ENCODE peak calls at places on chromosomes 6 and 20, in ten cellular contexts. P is cardiac muscle cell; L is A673; A is HepG2; R is CD8-positive, alpha-beta T cell; Q is hepatocyte; U is uterus; M is GM12878; O is CD4-positive, alpha-beta T cell; F is fibroblast of lung. B is an unnamed sample.

GRCh38 chr6:24858154-24858801 is 59.6 kb upstream of the ARMH2 start:
- DNase-seq in P (no peak), L (no peak), A (no peak), R (peak), Q (no peak), U (no peak), M (peak), O (peak), F (peak), B (no peak)

GRCh38 chr6:161748535-161749386 is 474.9 kb upstream of the AGPAT4 start:
- DNase-seq in P (peak), L (peak), A (peak), R (no peak), Q (peak), U (no peak), M (no peak), O (no peak), F (peak), B (no peak)

GRCh38 chr20:1484438-1485120 is 6.6 kb downstream of the SIRPB2 start:
- DNase-seq in P (no peak), L (no peak), A (no peak), R (no peak), Q (no peak), U (no peak), M (no peak), O (no peak), F (no peak), B (no peak)

GRCh38 chr6:32954983-32955802 is 2.3 kb upstream of the HLA-DMA start:
- DNase-seq in P (peak), L (no peak), A (peak), R (no peak), Q (peak), U (no peak), M (no peak), O (no peak), F (no peak), B (no peak)

GRCh38 chr6:101663099-101663498 is 269.6 kb downstream of the GRIK2 start:
- DNase-seq in P (no peak), L (no peak), A (no peak), R (no peak), Q (no peak), U (no peak), M (no peak), O (no peak), F (no peak), B (no peak)

GRCh38 chr6:133218831-133219230 is 22.3 kb upstream of the EYA4 start:
- DNase-seq in P (no peak), L (no peak), A (no peak), R (no peak), Q (no peak), U (no peak), M (no peak), O (no peak), F (no peak), B (no peak)

GRCh38 chr20:45779011-45779915 is 12.4 kb downstream of the WFDC3 start:
- DNase-seq in P (no peak), L (peak), A (no peak), R (no peak), Q (peak), U (peak), M (no peak), O (no peak), F (peak), B (no peak)

GRCh38 chr6:166588691-166589333 is 2.3 kb upstream of the RAMACL start:
- DNase-seq in P (no peak), L (peak), A (no peak), R (no peak), Q (no peak), U (no peak), M (peak), O (no peak), F (no peak), B (no peak)

GRCh38 chr20:47118201-47118600 is 223.6 kb downstream of the EYA2 start:
- DNase-seq in P (no peak), L (no peak), A (no peak), R (no peak), Q (no peak), U (no peak), M (no peak), O (no peak), F (peak), B (no peak)

GRCh38 chr20:24693466-24694156 is 224.2 kb downstream of the SYNDIG1 start:
- DNase-seq in P (no peak), L (no peak), A (no peak), R (peak), Q (no peak), U (no peak), M (no peak), O (no peak), F (no peak), B (no peak)

GRCh38 chr20:58747400-58747672 is 54.7 kb downstream of the NPEPL1 start:
- DNase-seq in P (no peak), L (no peak), A (no peak), R (no peak), Q (no peak), U (no peak), M (no peak), O (no peak), F (no peak), B (no peak)

GRCh38 chr6:105211831-105212230 is 32.0 kb upstream of the POPDC3 start:
- DNase-seq in P (no peak), L (no peak), A (no peak), R (no peak), Q (no peak), U (no peak), M (no peak), O (no peak), F (peak), B (no peak)

GRCh38 chr20:18527836-18528235 is 20.1 kb downstream of the SEC23B start:
- DNase-seq in P (no peak), L (no peak), A (no peak), R (no peak), Q (no peak), U (no peak), M (no peak), O (no peak), F (no peak), B (no peak)

GRCh38 chr6:144283781-144284473 is 1.2 kb upstream of the UTRN start:
- DNase-seq in P (peak), L (peak), A (no peak), R (no peak), Q (no peak), U (no peak), M (no peak), O (no peak), F (peak), B (no peak)

GRCh38 chr6:159981171-159981571 is 12.3 kb downstream of the IGF2R start:
- DNase-seq in P (no peak), L (no peak), A (no peak), R (no peak), Q (no peak), U (no peak), M (no peak), O (no peak), F (no peak), B (no peak)

GRCh38 chr6:144346719-144347446 is 61.7 kb downstream of the UTRN start:
- DNase-seq in P (no peak), L (peak), A (no peak), R (no peak), Q (no peak), U (no peak), M (no peak), O (no peak), F (peak), B (no peak)

GRCh38 chr20:19211661-19212523 is 550 bp upstream of the SLC24A3 start:
- DNase-seq in P (peak), L (peak), A (no peak), R (no peak), Q (peak), U (peak), M (no peak), O (no peak), F (no peak), B (no peak)

GRCh38 chr20:48823476-48823875 is 4.3 kb downstream of the PREX1 start:
- DNase-seq in P (no peak), L (no peak), A (no peak), R (no peak), Q (no peak), U (no peak), M (no peak), O (no peak), F (no peak), B (no peak)

GRCh38 chr6:30829016-30829415 is 55.3 kb upstream of the DDR1 start:
- DNase-seq in P (no peak), L (no peak), A (no peak), R (no peak), Q (no peak), U (no peak), M (no peak), O (no peak), F (no peak), B (no peak)

GRCh38 chr6:32622545-32623401 is 14.4 kb upstream of the HLA-DQA1 start:
- DNase-seq in P (peak), L (peak), A (peak), R (peak), Q (peak), U (no peak), M (peak), O (peak), F (no peak), B (peak)

GRCh38 chr6:53845290-53846073 is 50.7 kb downstream of the LRRC1 start:
- DNase-seq in P (no peak), L (no peak), A (no peak), R (no peak), Q (no peak), U (no peak), M (no peak), O (no peak), F (no peak), B (no peak)

GRCh38 chr6:163820171-163820570 is 405.7 kb downstream of the QKI start:
- DNase-seq in P (no peak), L (no peak), A (no peak), R (no peak), Q (no peak), U (no peak), M (no peak), O (no peak), F (no peak), B (no peak)

GRCh38 chr6:30493643-30494250 is 4.4 kb downstream of the HLA-E start:
- DNase-seq in P (no peak), L (peak), A (no peak), R (peak), Q (no peak), U (no peak), M (no peak), O (peak), F (no peak), B (no peak)

GRCh38 chr6:160859822-160860221 is 131.7 kb upstream of the MAP3K4 start:
- DNase-seq in P (no peak), L (peak), A (no peak), R (no peak), Q (no peak), U (no peak), M (no peak), O (no peak), F (no peak), B (no peak)

GRCh38 chr6:160973856-160974255 is 17.7 kb upstream of the MAP3K4 start:
- DNase-seq in P (no peak), L (no peak), A (no peak), R (no peak), Q (no peak), U (peak), M (no peak), O (no peak), F (peak), B (no peak)

GRCh38 chr6:35191899-35192298 is 21.9 kb upstream of the SCUBE3 start:
- DNase-seq in P (no peak), L (no peak), A (no peak), R (no peak), Q (no peak), U (no peak), M (no peak), O (no peak), F (no peak), B (no peak)

GRCh38 chr6:73263570-73263909 is 544 bp upstream of the KHDC1 start:
- DNase-seq in P (no peak), L (peak), A (no peak), R (no peak), Q (no peak), U (no peak), M (no peak), O (no peak), F (no peak), B (no peak)

DNA sequence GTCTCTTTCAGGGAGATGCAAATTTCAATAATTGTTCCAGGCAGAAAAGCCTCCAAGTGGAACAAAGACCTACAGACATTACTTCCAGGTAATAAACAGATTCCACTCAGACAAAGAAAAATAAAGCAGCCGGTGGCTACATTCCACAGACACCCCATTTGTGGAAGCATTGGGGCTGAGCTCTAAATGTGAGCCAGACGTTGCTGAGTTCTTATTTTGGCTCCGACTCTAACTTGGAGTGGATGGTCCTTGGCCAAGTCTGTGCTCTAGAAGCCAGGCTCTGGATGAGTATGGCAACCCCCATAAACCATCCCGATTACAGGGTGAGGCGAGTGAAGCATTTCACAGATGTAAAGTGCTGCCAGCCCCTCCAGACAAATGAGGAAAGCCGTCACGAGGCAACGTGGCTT is 6.6 kb downstream of the TRAM2 start:
- DNase-seq in P (no peak), L (no peak), A (no peak), R (no peak), Q (peak), U (peak), M (no peak), O (no peak), F (peak), B (no peak)
- H3K27ac ChIP-seq in P (peak), L (no peak), A (no peak), R (no peak), Q (peak), U (peak), M (no peak), O (no peak), F (peak), B (no peak)

DNA sequence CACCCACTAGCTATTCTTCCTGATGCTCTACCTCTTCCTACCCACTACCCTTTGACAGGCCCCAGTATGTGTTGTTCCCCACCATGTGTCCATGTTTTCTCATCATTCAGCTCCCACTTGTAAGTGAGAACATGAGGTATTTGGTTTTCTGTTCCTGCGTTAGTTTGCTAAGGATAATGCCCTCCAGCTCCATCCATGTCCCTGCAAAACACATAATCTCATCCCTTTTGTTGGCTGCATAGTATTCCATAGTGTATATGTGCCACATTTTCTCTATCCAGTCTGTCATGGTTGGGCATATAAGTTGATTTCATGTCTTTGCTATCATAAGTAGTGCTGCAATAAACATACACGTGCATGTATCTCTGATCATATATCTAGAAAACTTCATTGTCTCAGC is 218.3 kb upstream of the STXBP5 start:
- DNase-seq in P (no peak), L (no peak), A (no peak), R (no peak), Q (no peak), U (no peak), M (no peak), O (no peak), F (no peak), B (no peak)
- H3K27ac ChIP-seq in P (no peak), L (no peak), A (no peak), R (no peak), Q (no peak), U (no peak), M (no peak), O (no peak), F (no peak), B (no peak)

GRCh38 chr6:52394251-52394666 is 25.9 kb upstream of the EFHC1 start:
- DNase-seq in P (no peak), L (no peak), A (no peak), R (no peak), Q (no peak), U (no peak), M (peak), O (no peak), F (no peak), B (no peak)
- H3K27ac ChIP-seq in P (no peak), L (no peak), A (no peak), R (peak), Q (no peak), U (no peak), M (peak), O (peak), F (no peak), B (no peak)

DNA sequence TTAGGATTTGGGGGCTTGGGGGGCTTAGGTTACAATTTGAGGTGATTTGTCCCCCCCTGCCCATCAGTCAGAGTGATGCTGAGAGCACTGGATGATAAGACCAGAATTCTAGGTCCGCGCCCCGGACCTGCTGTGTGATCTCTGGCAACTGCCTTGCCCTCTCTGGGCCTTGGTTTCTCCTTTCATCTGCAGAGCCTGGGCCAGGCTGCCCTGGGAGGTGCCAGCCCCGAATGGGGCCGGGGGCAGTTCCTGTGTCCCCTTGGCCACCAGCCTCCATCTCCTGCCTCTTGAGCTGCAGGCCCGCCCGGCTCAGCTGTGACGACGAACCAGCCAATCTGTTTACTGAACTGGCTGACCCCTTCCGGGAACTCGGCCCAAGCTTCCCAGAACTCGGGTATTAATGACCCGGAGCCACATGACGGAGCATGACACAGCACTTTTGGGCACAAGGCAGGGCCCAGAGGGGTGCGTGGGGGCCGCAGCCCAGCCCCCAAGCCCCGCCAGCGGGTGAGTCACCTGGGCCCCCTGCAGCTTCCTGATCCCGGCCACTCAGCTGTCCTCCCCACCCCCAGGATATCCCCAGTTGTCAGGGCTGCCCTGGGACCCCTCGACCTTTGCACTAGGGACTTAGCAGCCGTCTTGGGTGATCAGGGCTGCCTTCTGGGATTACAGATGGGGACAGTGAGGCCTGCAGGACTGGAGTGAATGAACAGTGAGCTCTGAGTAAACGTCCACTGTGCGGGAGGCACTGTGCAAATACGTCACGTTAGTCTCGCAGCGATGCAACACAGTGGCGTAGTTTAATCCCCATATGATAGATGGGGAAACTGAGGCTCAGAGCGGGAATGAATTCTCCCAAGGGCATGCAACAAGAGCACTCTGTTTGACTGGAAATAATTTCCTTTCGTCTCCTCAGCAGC is 102.0 kb downstream of the CEBPB start:
- DNase-seq in P (no peak), L (no peak), A (peak), R (no peak), Q (peak), U (peak), M (no peak), O (no peak), F (peak), B (peak)
- H3K27ac ChIP-seq in P (no peak), L (no peak), A (peak), R (no peak), Q (peak), U (peak), M (no peak), O (no peak), F (peak), B (peak)

GRCh38 chr6:1796706-1797529 is 187.2 kb downstream of the FOXC1 start:
- DNase-seq in P (no peak), L (no peak), A (no peak), R (no peak), Q (no peak), U (no peak), M (no peak), O (no peak), F (no peak), B (no peak)

GRCh38 chr6:1798303-1798964 is 188.7 kb downstream of the FOXC1 start:
- DNase-seq in P (no peak), L (no peak), A (no peak), R (no peak), Q (peak), U (no peak), M (no peak), O (no peak), F (no peak), B (no peak)

GRCh38 chr6:1798965-1799325 is 189.2 kb downstream of the FOXC1 start:
- DNase-seq in P (no peak), L (no peak), A (no peak), R (no peak), Q (no peak), U (no peak), M (no peak), O (no peak), F (no peak), B (no peak)

GRCh38 chr6:1795923-1796322 is 186.2 kb downstream of the FOXC1 start:
- DNase-seq in P (no peak), L (no peak), A (no peak), R (no peak), Q (no peak), U (no peak), M (no peak), O (no peak), F (no peak), B (no peak)

DNA sequence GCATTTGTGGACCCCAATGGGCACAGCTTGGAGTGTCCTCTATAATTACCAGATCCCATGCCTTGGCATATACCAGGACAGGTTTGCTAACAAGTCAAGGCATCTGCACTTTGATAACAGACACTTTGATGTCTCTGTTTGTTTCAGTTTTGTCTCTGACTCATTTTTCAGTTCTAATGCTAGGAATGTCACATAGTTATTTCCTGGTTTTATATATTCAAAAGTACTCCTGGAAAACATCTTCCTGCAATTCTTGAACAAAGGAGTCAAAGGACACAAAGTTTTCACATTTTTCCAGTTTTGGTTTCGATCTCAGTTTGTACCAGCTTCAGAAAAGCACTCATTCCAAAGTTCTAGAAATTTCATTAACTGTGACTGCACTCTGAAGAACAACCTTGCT is 188.1 kb downstream of the FOXC1 start:
- DNase-seq in P (no peak), L (no peak), A (peak), R (no peak), Q (no peak), U (no peak), M (no peak), O (no peak), F (no peak), B (no peak)
- H3K27ac ChIP-seq in P (no peak), L (no peak), A (no peak), R (no peak), Q (peak), U (no peak), M (peak), O (no peak), F (no peak), B (no peak)

DNA sequence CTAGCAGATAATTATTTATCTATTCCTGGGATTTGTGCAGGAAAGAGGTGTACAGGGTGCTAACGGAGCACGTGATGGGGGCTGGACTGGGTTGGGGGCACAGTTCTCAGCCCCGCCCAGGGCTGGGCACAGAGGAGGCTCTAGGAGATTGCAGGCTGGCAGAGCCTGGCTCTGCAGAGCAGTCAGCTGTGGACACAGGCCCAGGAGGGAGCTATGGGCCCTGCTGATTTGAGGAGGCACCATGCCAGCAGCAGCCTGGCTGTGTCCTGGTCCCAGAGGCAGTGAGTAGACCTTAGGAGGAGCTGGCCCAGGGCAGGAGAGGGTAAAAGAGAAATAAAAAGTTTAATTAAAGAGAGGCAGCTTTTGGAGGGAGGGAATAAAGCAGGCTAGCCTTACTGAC is 19.3 kb downstream of the MAFB start:
- DNase-seq in P (no peak), L (no peak), A (no peak), R (no peak), Q (no peak), U (no peak), M (no peak), O (no peak), F (no peak), B (no peak)
- H3K27ac ChIP-seq in P (no peak), L (no peak), A (no peak), R (no peak), Q (no peak), U (no peak), M (no peak), O (no peak), F (no peak), B (no peak)

B was measured in caudate nucleus.